ENCODE peak calls at places on chromosomes 4 and X, in seven cellular contexts. S, A, N, V, E, X and I are unnamed samples.

GRCh38 chr4:73872331-73873108 is 3.3 kb downstream of the CXCL1 start:
- DNase-seq in N (no peak), V (peak), S (no peak), X (peak), A (peak), E (no peak), I (no peak)

GRCh38 chr4:38046735-38047487 is 86.7 kb downstream of the PTTG2 start:
- DNase-seq in S (no peak), X (no peak), N (no peak), V (no peak), E (no peak), A (peak), I (no peak)

GRCh38 chr4:25862411-25863346 is at the start of gene SEL1L3:
- DNase-seq in N (peak), E (peak), S (no peak), V (no peak), X (peak), A (peak), I (peak)

GRCh38 chrX:16586371-16587112 is 63.4 kb upstream of the S100G start:
- DNase-seq in A (no peak), X (no peak), E (no peak), S (no peak), V (no peak), N (no peak), I (no peak)

GRCh38 chrX:148380614-148381561 is 119.5 kb upstream of the AFF2 start:
- DNase-seq in A (peak), X (peak), E (no peak), N (no peak), S (peak), V (no peak), I (no peak)

GRCh38 chr4:18686338-18687039 is 664.9 kb upstream of the LCORL start:
- DNase-seq in E (no peak), S (no peak), N (no peak), V (no peak), A (no peak), X (no peak), I (no peak)

GRCh38 chr4:102493794-102494193 is 7.4 kb upstream of the NFKB1 start:
- DNase-seq in X (no peak), V (no peak), E (no peak), N (no peak), S (no peak), A (no peak), I (peak)

GRCh38 chrX:150582338-150582948 is 14.0 kb downstream of the MTM1 start:
- DNase-seq in N (no peak), E (no peak), V (no peak), S (no peak), X (no peak), A (no peak), I (no peak)

GRCh38 chr4:48588230-48588943 is 98.3 kb downstream of the ZAR1 start:
- DNase-seq in S (no peak), E (no peak), A (no peak), N (no peak), V (no peak), X (no peak), I (no peak)

GRCh38 chr4:184955636-184956035 is 62.7 kb upstream of the HELT start:
- DNase-seq in E (no peak), V (no peak), X (no peak), S (no peak), A (no peak), N (peak), I (no peak)

GRCh38 chrX:9340619-9341304 is 124.1 kb upstream of the TBL1X start:
- DNase-seq in N (no peak), X (peak), A (peak), S (peak), V (peak), E (peak), I (peak)

GRCh38 chrX:112120737-112121136 is 38.2 kb upstream of the TRPC5 start:
- DNase-seq in N (no peak), V (no peak), A (no peak), S (no peak), E (no peak), X (no peak), I (no peak)

GRCh38 chrX:152641996-152642395 is 4.3 kb downstream of the GABRQ start:
- DNase-seq in E (no peak), S (no peak), V (peak), A (peak), X (no peak), N (no peak), I (no peak)

GRCh38 chrX:45778621-45779020 is 577.9 kb upstream of the DIPK2B start:
- DNase-seq in N (no peak), E (no peak), S (no peak), X (no peak), A (no peak), V (no peak), I (no peak)

GRCh38 chr4:124514588-124514987 is 197.9 kb downstream of the ANKRD50 start:
- DNase-seq in A (no peak), X (no peak), S (no peak), N (no peak), E (no peak), V (no peak), I (no peak)

GRCh38 chrX:152819732-152820131 is 10.8 kb downstream of the CETN2 start:
- DNase-seq in X (no peak), E (no peak), N (no peak), S (no peak), V (peak), A (peak), I (no peak)

GRCh38 chr4:80206111-80206510 is 8.8 kb downstream of the PRDM8 start:
- DNase-seq in N (no peak), V (no peak), E (no peak), A (no peak), S (no peak), X (no peak), I (no peak)

GRCh38 chr4:159768011-159768410 is 665.1 kb downstream of the RAPGEF2 start:
- DNase-seq in V (peak), E (no peak), S (no peak), X (no peak), N (no peak), A (no peak), I (no peak)

GRCh38 chr4:145583656-145584055 is 35.5 kb upstream of the MMAA start:
- DNase-seq in N (no peak), E (no peak), X (no peak), A (peak), S (no peak), V (no peak), I (no peak)

GRCh38 chrX:100625985-100626491 is 10.6 kb downstream of the TSPAN6 start:
- DNase-seq in S (no peak), V (no peak), X (no peak), A (no peak), E (no peak), N (no peak), I (no peak)

GRCh38 chr4:173526034-173526482 is 4.0 kb downstream of the HAND2 start:
- DNase-seq in N (no peak), S (no peak), E (no peak), V (no peak), A (no peak), X (no peak), I (no peak)

GRCh38 chrX:142686653-142687283 is 339.0 kb upstream of the SPANXN4 start:
- DNase-seq in X (no peak), V (no peak), E (no peak), A (no peak), N (no peak), S (no peak), I (no peak)

GRCh38 chr4:124459922-124460301 is 252.6 kb downstream of the ANKRD50 start:
- DNase-seq in S (no peak), A (no peak), V (no peak), E (no peak), N (no peak), X (no peak), I (no peak)

GRCh38 chr4:120544838-120545237 is 377.7 kb downstream of the PRDM5 start:
- DNase-seq in X (no peak), N (no peak), S (no peak), V (no peak), E (no peak), A (no peak), I (no peak)

GRCh38 chr4:173769568-173769967 is 239.5 kb upstream of the HAND2 start:
- DNase-seq in A (no peak), S (no peak), X (no peak), V (no peak), E (no peak), N (no peak), I (no peak)